ENCODE peak calls at places on chromosome 19, in eight cellular contexts. I is cardiac muscle cell, C is heart left ventricle, V is stomach, H is PC-3, D is breast epithelium, P is right lobe of liver, T is pancreas. N is an unnamed sample.

GRCh38 chr19:14796021-14796420 is 17.7 kb upstream of the ADGRE2 start:
- DNase-seq in I (no peak), C (no peak), V (no peak), H (no peak), D (no peak), P (no peak), T (no peak), N (no peak)

GRCh38 chr19:47005873-47006272 is 13.8 kb upstream of the NPAS1 start:
- DNase-seq in I (no peak), C (no peak), V (no peak), H (peak; percentile 26), D (no peak), P (peak; percentile 77), T (no peak), N (no peak)

GRCh38 chr19:4531562-4532165 is 3.4 kb downstream of the PLIN5 start:
- DNase-seq in I (no peak), C (no peak), V (peak; percentile 80), H (no peak), D (no peak), P (peak; percentile 77), T (peak; percentile 73), N (no peak)

GRCh38 chr19:56683119-56683518 is 11.6 kb upstream of the ZNF835 start:
- DNase-seq in I (no peak), C (no peak), V (no peak), H (no peak), D (no peak), P (no peak), T (no peak), N (no peak)

GRCh38 chr19:41694831-41695635 is 7.0 kb upstream of the CEACAM7 start:
- DNase-seq in I (no peak), C (no peak), V (no peak), H (no peak), D (no peak), P (no peak), T (no peak), N (no peak)

GRCh38 chr19:12636631-12637030 is 25.9 kb downstream of the ZNF791 start:
- DNase-seq in I (no peak), C (no peak), V (no peak), H (no peak), D (no peak), P (no peak), T (no peak), N (no peak)

GRCh38 chr19:23365222-23365621 is 30.0 kb downstream of the ZNF91 start:
- DNase-seq in I (no peak), C (no peak), V (no peak), H (peak; percentile 62), D (no peak), P (no peak), T (no peak), N (no peak)

GRCh38 chr19:54266133-54266532 is 9.1 kb upstream of the LILRB5 start:
- DNase-seq in I (peak; percentile 81), C (no peak), V (peak; percentile 79), H (peak; percentile 90), D (peak; percentile 72), P (peak; percentile 76), T (peak; percentile 88), N (peak; percentile 96)

GRCh38 chr19:39372047-39372802 is 18.7 kb downstream of the PAF1 start:
- DNase-seq in I (peak; percentile 99), C (peak; percentile 82), V (peak; percentile 52), H (no peak), D (peak; percentile 68), P (peak; percentile 84), T (no peak), N (no peak)

GRCh38 chr19:38308006-38308766 is 4.1 kb downstream of the C19orf33 start:
- DNase-seq in I (no peak), C (no peak), V (no peak), H (no peak), D (no peak), P (no peak), T (no peak), N (no peak)

GRCh38 chr19:38433268-38433733 is at the start of gene RYR1:
- DNase-seq in I (peak; percentile 42), C (peak; percentile 87), V (peak; percentile 48), H (no peak), D (no peak), P (no peak), T (no peak), N (peak; percentile 39)

GRCh38 chr19:38900220-38900629 is 456 bp downstream of the NFKBIB start:
- DNase-seq in I (no peak), C (no peak), V (no peak), H (no peak), D (no peak), P (no peak), T (no peak), N (no peak)

GRCh38 chr19:49326165-49326704 is 1.2 kb upstream of the SLC6A16 start:
- DNase-seq in I (no peak), C (no peak), V (no peak), H (no peak), D (no peak), P (no peak), T (no peak), N (no peak)
- H3K4me1 ChIP-seq in I (no peaks in the 10 kb centered on the region), C (no peaks in the 10 kb centered on the region), V (no peaks in the 10 kb centered on the region), H (no peaks in the 10 kb centered on the region), D (no peaks in the 10 kb centered on the region), P (no peaks in the 10 kb centered on the region), T (no peaks in the 10 kb centered on the region), N (no peaks in the 10 kb centered on the region)

DNA sequence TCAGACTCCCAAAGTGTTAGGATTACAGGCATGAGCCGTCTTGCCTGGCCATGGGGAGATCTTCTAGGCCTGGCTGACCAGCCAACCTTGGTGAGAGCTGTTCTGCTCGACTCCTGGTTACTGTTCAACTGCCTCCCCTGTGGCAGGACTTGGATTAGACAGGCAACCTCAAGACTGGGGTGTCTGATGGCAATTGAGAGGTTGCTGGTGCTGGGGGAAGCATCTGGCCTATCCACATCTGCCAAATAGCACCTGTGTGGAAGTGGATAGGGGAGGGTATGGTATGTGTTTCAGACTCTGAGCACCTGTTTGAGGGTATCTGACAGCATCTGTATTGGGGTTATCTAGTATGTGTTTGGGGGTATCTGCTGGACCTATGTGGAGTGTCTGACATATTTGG is 44.7 kb downstream of the ARHGEF18 start:
- DNase-seq in I (no peak), C (no peak), V (no peak), H (no peak), D (no peak), P (no peak), T (no peak), N (no peak)
- TF ChIP-seq CTCF in I (no peak), C (no peak), V (no peak), H (no peak), D (no peak), P (no peak), T (no peak), N (no peak)

GRCh38 chr19:6480843-6481415 is 658 bp downstream of the DENND1C start:
- DNase-seq in I (no peak), C (no peak), V (no peak), H (no peak), D (no peak), P (no peak), T (no peak), N (no peak)
- H3K4me3 ChIP-seq in I (no peak overlapping the region), C (peak overlapping the region; percentile 45), V (peak overlapping the region; percentile 39), H (no peak overlapping the region), D (peak overlapping the region; percentile 26), P (peak overlapping the region; percentile 23), T (no peak overlapping the region), N (no peak overlapping the region)

GRCh38 chr19:2059422-2060201 is 8.6 kb upstream of the MKNK2 start:
- DNase-seq in I (peak; percentile 79), C (peak; percentile 83), V (peak; percentile 92), H (peak; percentile 81), D (peak; percentile 79), P (peak; percentile 97), T (peak; percentile 85), N (peak; percentile 89)
- H3K4me1 ChIP-seq in I (peaks cover 29% of the 10 kb centered on the region), C (peaks cover 48% of the 10 kb centered on the region), V (peaks cover 92% of the 10 kb centered on the region), H (peaks cover 41% of the 10 kb centered on the region), D (peaks cover 27% of the 10 kb centered on the region), P (peaks cover 24% of the 10 kb centered on the region), T (peaks cover 27% of the 10 kb centered on the region), N (peaks cover 55% of the 10 kb centered on the region)